ENCODE peak calls at places on chromosome 3, in six cellular contexts. V is aorta, R is thoracic aorta, X is uterus, D is NT2/D1, C is prostate gland. H is an unnamed sample. For H3K9me3, the result is how much of the 10 kb centered on the place peaks cover.

GRCh38 chr3:23159929-23160328 is 43.2 kb upstream of the UBE2E2 start:
- DNase-seq in V (no peak), R (no peak), X (no peak), D (no peak), C (no peak), H (no peak)

GRCh38 chr3:37593796-37594195 is 267.9 kb upstream of the CTDSPL start:
- DNase-seq in V (no peak), R (no peak), X (no peak), D (no peak), C (no peak), H (no peak)

GRCh38 chr3:112594856-112595255 is 33.0 kb downstream of the SLC35A5 start:
- DNase-seq in V (no peak), R (no peak), X (no peak), D (no peak), C (no peak), H (no peak)

GRCh38 chr3:355622-356021 is 159.1 kb downstream of the CHL1 start:
- DNase-seq in V (no peak), R (no peak), X (peak), D (no peak), C (peak), H (peak)

GRCh38 chr3:55364426-55364825 is 122.7 kb downstream of the WNT5A start:
- DNase-seq in V (no peak), R (no peak), X (no peak), D (no peak), C (no peak), H (no peak)

GRCh38 chr3:166837535-166837934 is 542.6 kb downstream of the ZBBX start:
- DNase-seq in V (no peak), R (no peak), X (no peak), D (peak), C (no peak), H (no peak)

GRCh38 chr3:27590437-27591320 is 106.5 kb upstream of the SLC4A7 start:
- DNase-seq in V (no peak), R (no peak), X (no peak), D (no peak), C (no peak), H (no peak)

GRCh38 chr3:6438031-6438430 is 422.9 kb upstream of the GRM7 start:
- DNase-seq in V (no peak), R (no peak), X (no peak), D (no peak), C (no peak), H (no peak)

GRCh38 chr3:11228041-11228440 is 44.2 kb upstream of the ATG7 start:
- DNase-seq in V (no peak), R (no peak), X (no peak), D (no peak), C (no peak), H (no peak)

GRCh38 chr3:160564949-160565441 is 376 bp downstream of the KPNA4 start:
- DNase-seq in V (peak), R (no peak), X (no peak), D (no peak), C (peak), H (peak)

GRCh38 chr3:81839504-81840094 is 78.2 kb upstream of the GBE1 start:
- DNase-seq in V (no peak), R (no peak), X (no peak), D (no peak), C (no peak), H (no peak)

GRCh38 chr3:53842436-53843194 is 3.6 kb downstream of the CHDH start:
- DNase-seq in V (no peak), R (no peak), X (peak), D (no peak), C (peak), H (peak)

GRCh38 chr3:70702132-70702531 is 389.7 kb upstream of the MDFIC2 start:
- DNase-seq in V (no peak), R (no peak), X (no peak), D (no peak), C (no peak), H (no peak)

GRCh38 chr3:194548346-194549321 is 61.8 kb upstream of the ATP13A3 start:
- DNase-seq in V (no peak), R (no peak), X (no peak), D (no peak), C (no peak), H (no peak)

GRCh38 chr3:167380004-167380689 is at the start of gene ZBBX:
- DNase-seq in V (peak), R (peak), X (peak), D (peak), C (peak), H (peak)

GRCh38 chr3:143302638-143303171 is 183.1 kb downstream of the CHST2 start:
- DNase-seq in V (peak), R (no peak), X (no peak), D (no peak), C (no peak), H (peak)

GRCh38 chr3:146164071-146164470 is 3.1 kb upstream of the PLOD2 start:
- DNase-seq in V (no peak), R (no peak), X (no peak), D (no peak), C (no peak), H (no peak)

GRCh38 chr3:150334974-150335373 is 73.1 kb upstream of the TSC22D2 start:
- DNase-seq in V (no peak), R (no peak), X (no peak), D (no peak), C (no peak), H (no peak)

GRCh38 chr3:115961390-115961789 is 338.1 kb downstream of the GAP43 start:
- DNase-seq in V (no peak), R (no peak), X (no peak), D (no peak), C (no peak), H (no peak)

GRCh38 chr3:16871915-16872842 is 12.6 kb upstream of the PLCL2 start:
- DNase-seq in V (no peak), R (no peak), X (no peak), D (no peak), C (no peak), H (no peak)

DNA sequence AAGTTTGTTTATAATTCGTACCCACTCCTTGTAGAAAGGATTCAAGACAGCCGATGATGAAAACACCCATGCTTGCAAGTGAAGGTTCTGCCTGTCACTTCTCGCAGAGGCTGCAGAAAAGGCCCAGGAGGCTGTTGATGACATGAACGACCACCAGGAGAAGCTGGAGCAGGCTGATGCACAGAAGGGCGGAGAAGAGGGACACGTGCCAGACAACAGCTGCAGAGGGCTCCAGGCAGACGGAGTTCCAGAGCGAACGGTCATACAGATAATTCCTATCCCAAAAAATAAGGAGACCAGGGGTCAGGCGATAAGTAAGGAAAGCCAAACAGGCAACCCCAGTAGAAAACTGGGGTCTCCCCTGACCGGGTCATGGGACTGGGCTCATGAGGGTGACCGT is 5.7 kb upstream of the DYNLT2B start:
- DNase-seq in V (no peak), R (no peak), X (no peak), D (no peak), C (no peak), H (no peak)
- H3K9me3 ChIP-seq in V (under half), R (under half), X (under half), D (under half), C (under half), H (under half)

DNA sequence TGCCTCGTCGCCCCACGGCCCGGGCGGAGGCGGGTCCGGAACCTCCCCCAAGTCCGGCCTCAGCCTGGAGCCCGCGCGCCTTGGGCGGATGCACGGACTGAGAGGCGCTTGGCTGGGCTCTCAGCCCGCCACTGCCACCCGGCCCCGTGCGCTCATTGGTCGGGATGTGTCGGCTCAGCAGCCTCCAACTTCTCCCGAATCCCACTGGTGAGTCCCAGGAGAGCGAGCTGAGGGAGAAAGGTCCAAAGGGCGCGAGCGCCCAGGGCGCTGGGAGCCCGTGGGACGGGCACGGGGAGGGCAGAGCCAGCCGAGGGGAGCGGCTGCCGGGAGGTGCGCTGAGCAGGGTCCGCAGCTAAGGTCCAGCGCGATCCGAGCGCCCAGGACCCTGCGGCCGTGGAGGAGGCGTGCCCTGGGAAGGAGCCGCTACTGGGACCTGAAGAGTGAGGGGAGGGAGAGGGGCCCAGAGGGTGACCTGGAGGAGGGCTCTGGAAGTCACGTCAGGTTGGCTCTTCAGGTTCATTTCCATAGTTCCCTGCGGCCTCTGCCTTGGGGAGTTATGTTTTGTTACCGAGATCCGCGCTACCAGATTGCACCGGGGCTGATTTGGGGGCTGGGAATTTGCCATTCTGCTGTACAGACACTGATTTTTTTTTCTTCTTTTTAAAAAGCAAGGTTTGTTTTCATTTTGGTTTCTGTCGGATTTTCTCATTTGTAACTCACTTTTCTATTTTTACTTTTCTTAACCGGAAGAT is at the start of gene MME:
- DNase-seq in V (peak), R (no peak), X (no peak), D (peak), C (peak), H (peak)
- H3K4me3 ChIP-seq in V (peak), R (peak), X (peak), D (peak), C (peak), H (peak)

GRCh38 chr3:126087552-126088175 is 3.7 kb upstream of the SLC41A3 start:
- DNase-seq in V (no peak), R (no peak), X (no peak), D (no peak), C (no peak), H (no peak)
- H3K9me3 ChIP-seq in V (under half), R (under half), X (under half), D (half or more), C (under half), H (under half)

DNA sequence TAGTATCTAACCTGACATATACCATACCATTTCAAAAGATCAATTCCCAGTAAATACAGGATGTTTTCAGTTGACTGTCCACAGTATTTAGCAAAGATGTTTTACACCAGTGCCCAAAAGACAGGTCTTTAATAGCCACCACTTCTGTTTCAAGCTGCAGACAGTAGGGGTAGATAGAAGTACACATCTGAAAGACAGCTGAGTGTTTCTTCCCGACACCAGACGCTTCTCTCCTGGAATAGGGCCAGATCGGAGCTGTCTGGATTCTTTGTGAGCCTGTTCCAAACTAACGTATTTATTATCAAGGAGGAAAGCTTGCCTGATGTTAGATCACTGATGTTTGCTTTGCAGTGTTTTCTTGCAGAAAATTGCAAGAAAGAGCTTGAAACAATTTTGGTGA is 136.1 kb upstream of the RBMS3 start:
- DNase-seq in V (no peak), R (no peak), X (peak), D (no peak), C (peak), H (no peak)
- H3K4me3 ChIP-seq in V (no peak), R (no peak), X (no peak), D (no peak), C (no peak), H (no peak)

GRCh38 chr3:13073042-13073906 is at the start of gene IQSEC1:
- DNase-seq in V (peak), R (no peak), X (peak), D (peak), C (peak), H (peak)

GRCh38 chr3:13077431-13078157 is 4.4 kb upstream of the IQSEC1 start:
- DNase-seq in V (peak), R (no peak), X (peak), D (no peak), C (peak), H (no peak)

GRCh38 chr3:13073976-13074375 is 747 bp upstream of the IQSEC1 start:
- DNase-seq in V (no peak), R (no peak), X (no peak), D (no peak), C (no peak), H (no peak)

GRCh38 chr3:13076255-13076654 is 3.0 kb upstream of the IQSEC1 start:
- DNase-seq in V (no peak), R (no peak), X (no peak), D (no peak), C (no peak), H (no peak)

GRCh38 chr3:13075318-13075717 is 2.1 kb upstream of the IQSEC1 start:
- DNase-seq in V (no peak), R (no peak), X (no peak), D (no peak), C (no peak), H (no peak)
- H3K9me3 ChIP-seq in V (under half), R (under half), X (under half), D (under half), C (under half), H (under half)

DNA sequence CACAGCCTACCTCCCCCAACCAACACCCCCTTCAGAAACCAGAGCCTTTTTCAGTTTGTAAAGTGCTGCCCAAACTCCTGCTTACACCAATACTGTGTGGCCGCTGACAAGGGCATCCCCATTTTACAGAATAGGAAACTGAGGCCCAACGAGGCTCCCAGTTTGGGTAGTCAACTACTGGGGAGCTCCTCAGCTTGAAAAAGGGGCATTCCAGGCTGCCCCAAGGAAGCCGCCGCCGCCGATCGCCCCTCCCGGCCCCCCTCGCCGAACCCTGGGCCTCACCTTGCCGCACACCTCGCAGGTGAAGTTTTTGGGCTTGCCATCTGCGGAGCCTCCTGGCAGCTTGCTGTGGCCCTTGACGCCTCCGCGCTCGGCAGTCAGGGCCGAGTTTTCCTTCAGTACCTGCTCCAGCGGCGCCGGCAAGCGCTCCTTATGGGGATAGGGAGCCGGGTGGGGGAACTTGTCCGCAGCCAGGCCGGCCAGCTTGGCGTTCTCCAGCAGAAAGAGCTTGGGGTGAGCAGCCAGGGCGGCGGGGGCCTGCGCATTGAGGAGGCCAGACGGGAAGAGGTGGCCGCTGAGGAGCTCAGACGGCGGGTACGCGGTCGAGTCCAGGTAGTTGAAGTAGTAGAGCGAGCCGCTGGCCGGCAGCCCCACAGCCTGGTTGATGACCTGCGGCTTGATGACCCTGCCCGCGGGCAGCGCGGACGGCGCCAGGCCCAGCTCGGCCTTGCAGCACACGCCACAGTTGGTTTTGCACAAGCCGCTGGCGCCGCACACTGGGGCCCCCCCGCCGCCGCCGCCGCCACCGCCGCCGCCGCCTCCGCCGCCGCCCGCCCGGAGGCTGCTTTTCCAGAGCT is 1.4 kb downstream of the FEZF2 start:
- DNase-seq in V (no peak), R (no peak), X (no peak), D (no peak), C (no peak), H (no peak)
- H3K4me3 ChIP-seq in V (peak), R (peak), X (no peak), D (peak), C (no peak), H (no peak)

GRCh38 chr3:2001306-2002108 is 97.2 kb upstream of the CNTN4 start:
- DNase-seq in V (no peak), R (no peak), X (no peak), D (no peak), C (no peak), H (no peak)

DNA sequence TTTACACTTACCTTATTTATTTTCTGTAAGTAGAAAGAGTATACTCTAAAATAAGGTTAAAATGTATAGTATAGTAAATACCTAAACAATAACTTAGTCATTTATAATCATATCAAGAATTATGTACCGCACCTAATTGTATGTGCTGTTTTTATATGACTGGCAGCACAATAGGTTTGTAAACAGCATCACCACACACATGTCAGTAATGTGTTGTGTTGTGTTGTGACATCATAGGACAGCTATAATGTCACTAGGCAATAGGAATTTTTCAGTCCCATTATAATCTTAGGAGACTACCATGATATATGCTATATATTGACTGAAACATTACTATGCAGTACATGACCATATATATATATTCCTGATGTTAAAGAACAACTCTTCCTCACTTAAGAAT is 99.9 kb upstream of the CNTN4 start:
- DNase-seq in V (no peak), R (no peak), X (no peak), D (no peak), C (no peak), H (no peak)
- H3K9me3 ChIP-seq in V (under half), R (under half), X (under half), D (under half), C (under half), H (under half)

DNA sequence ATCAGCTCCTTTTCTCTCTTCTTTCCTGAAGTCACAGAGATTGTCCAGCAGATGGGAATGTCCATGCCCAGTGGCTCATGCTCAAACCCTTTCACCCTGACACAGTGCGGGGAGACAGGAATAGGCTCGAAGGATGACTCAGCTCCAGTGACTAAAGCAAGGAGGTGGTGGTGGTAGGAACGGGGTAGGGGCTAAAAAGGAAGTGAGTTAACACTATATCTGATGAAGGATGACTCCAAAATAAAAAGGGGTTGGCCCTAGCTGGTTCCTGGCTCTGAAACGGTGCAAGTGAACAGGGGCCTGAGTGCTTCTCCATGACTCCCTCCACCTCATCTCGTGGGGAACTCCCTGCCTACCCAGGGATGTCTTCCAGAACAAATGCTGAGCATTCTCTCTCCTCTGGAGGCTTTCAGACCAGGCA is 167.4 kb upstream of the LPP start:
- DNase-seq in V (peak), R (no peak), X (no peak), D (no peak), C (no peak), H (no peak)
- H3K4me3 ChIP-seq in V (no peak), R (no peak), X (no peak), D (no peak), C (no peak), H (no peak)

GRCh38 chr3:177947901-177948300 is 588.3 kb upstream of the KCNMB2 start:
- DNase-seq in V (no peak), R (no peak), X (no peak), D (no peak), C (no peak), H (no peak)
- H3K9me3 ChIP-seq in V (under half), R (under half), X (under half), D (under half), C (under half), H (under half)

H was measured in Peyer's patch.